ENCODE peak calls at places on chromosomes 5 and 9, in four cellular contexts. One of them, this sample, is unnamed.

GRCh38 chr9:91515074-91515687 is 91.5 kb upstream of the NFIL3 start:
- DNase-seq in CD8-positive, alpha-beta memory T cell: no peak
- DNase-seq in GM23248: peak; percentile 97
- DNase-seq in mammary epithelial cell: peak; percentile 60
- DNase-seq in this sample: no peak

GRCh38 chr5:83570916-83571315 is 99.4 kb downstream of the VCAN start:
- DNase-seq in GM23248: peak; percentile 47
- DNase-seq in CD8-positive, alpha-beta memory T cell: no peak
- DNase-seq in mammary epithelial cell: no peak
- DNase-seq in this sample: no peak

GRCh38 chr5:103523319-103523718 is 39.3 kb downstream of the NUDT12 start:
- DNase-seq in CD8-positive, alpha-beta memory T cell: no peak
- DNase-seq in GM23248: no peak
- DNase-seq in mammary epithelial cell: peak; percentile 64
- DNase-seq in this sample: no peak

GRCh38 chr5:34007116-34007674 is 655 bp downstream of the AMACR start:
- DNase-seq in mammary epithelial cell: no peak
- DNase-seq in CD8-positive, alpha-beta memory T cell: peak; percentile 6
- DNase-seq in GM23248: peak; percentile 50
- DNase-seq in this sample: no peak

GRCh38 chr5:159104759-159105317 is 5.1 kb upstream of the EBF1 start:
- DNase-seq in CD8-positive, alpha-beta memory T cell: no peak
- DNase-seq in mammary epithelial cell: no peak
- DNase-seq in GM23248: no peak
- DNase-seq in this sample: no peak

GRCh38 chr9:32644698-32645097 is 9.2 kb upstream of the TAF1L start:
- DNase-seq in mammary epithelial cell: peak; percentile 91
- DNase-seq in GM23248: peak; percentile 90
- DNase-seq in CD8-positive, alpha-beta memory T cell: no peak
- DNase-seq in this sample: no peak

GRCh38 chr9:33351547-33351946 is 50.8 kb downstream of the AQP7 start:
- DNase-seq in mammary epithelial cell: peak; percentile 59
- DNase-seq in CD8-positive, alpha-beta memory T cell: no peak
- DNase-seq in GM23248: no peak
- DNase-seq in this sample: no peak

GRCh38 chr5:37847978-37848425 is 8.2 kb upstream of the GDNF start:
- DNase-seq in CD8-positive, alpha-beta memory T cell: no peak
- DNase-seq in mammary epithelial cell: peak; percentile 94
- DNase-seq in GM23248: peak; percentile 49
- DNase-seq in this sample: no peak

GRCh38 chr9:108035485-108035884 is 545.9 kb upstream of the KLF4 start:
- DNase-seq in GM23248: peak; percentile 52
- DNase-seq in CD8-positive, alpha-beta memory T cell: no peak
- DNase-seq in mammary epithelial cell: no peak
- DNase-seq in this sample: no peak

GRCh38 chr5:36417221-36417620 is 115.5 kb upstream of the RANBP3L start:
- DNase-seq in CD8-positive, alpha-beta memory T cell: no peak
- DNase-seq in mammary epithelial cell: peak; percentile 54
- DNase-seq in GM23248: peak; percentile 15
- DNase-seq in this sample: no peak

GRCh38 chr9:137311971-137312851 is 10.1 kb upstream of the NRARP start:
- DNase-seq in CD8-positive, alpha-beta memory T cell: no peak
- DNase-seq in mammary epithelial cell: peak; percentile 40
- DNase-seq in GM23248: no peak
- DNase-seq in this sample: no peak

GRCh38 chr5:143417503-143418139 is 14.1 kb upstream of the NR3C1 start:
- DNase-seq in mammary epithelial cell: no peak
- DNase-seq in CD8-positive, alpha-beta memory T cell: no peak
- DNase-seq in GM23248: no peak
- DNase-seq in this sample: no peak

GRCh38 chr9:109913461-109913810 is 133.4 kb downstream of the PALM2AKAP2 start:
- DNase-seq in mammary epithelial cell: no peak
- DNase-seq in GM23248: peak; percentile 40
- DNase-seq in CD8-positive, alpha-beta memory T cell: no peak
- DNase-seq in this sample: no peak

GRCh38 chr9:106583751-106584150 is 279.2 kb upstream of the ZNF462 start:
- DNase-seq in CD8-positive, alpha-beta memory T cell: no peak
- DNase-seq in mammary epithelial cell: peak; percentile 86
- DNase-seq in GM23248: no peak
- DNase-seq in this sample: no peak

GRCh38 chr9:108671794-108672193 is 184.0 kb downstream of the ACTL7B start:
- DNase-seq in mammary epithelial cell: peak; percentile 81
- DNase-seq in GM23248: peak; percentile 87
- DNase-seq in CD8-positive, alpha-beta memory T cell: no peak
- DNase-seq in this sample: no peak

GRCh38 chr9:92754091-92754740 is 10.4 kb downstream of the BICD2 start:
- DNase-seq in GM23248: no peak
- DNase-seq in CD8-positive, alpha-beta memory T cell: no peak
- DNase-seq in mammary epithelial cell: no peak
- DNase-seq in this sample: no peak

DNA sequence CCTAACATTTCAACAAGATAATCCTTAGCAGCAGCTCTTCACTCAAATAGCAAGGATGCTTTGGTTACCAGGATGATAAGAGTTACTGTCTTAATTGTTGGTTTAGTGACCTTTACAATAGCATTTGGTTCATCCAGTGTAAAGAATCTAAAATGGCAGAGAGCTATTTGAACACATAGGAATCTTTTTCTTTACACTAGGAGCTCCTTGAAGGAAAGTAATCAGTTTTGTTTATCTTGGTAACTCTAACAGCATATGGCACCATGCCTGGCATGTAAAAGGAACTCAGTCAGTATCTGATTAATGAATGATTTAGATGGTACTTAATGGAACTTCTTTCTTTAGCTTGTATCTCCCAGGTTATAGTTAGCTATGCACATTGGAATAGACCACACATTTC is 10.0 kb downstream of the PSMD5 start:
- DNase-seq in CD8-positive, alpha-beta memory T cell: no peak
- DNase-seq in mammary epithelial cell: no peak
- DNase-seq in GM23248: no peak
- DNase-seq in this sample: no peak
- H3K36me3 ChIP-seq in CD8-positive, alpha-beta memory T cell: peaks cover 38% of the 10 kb centered on the region
- H3K36me3 ChIP-seq in mammary epithelial cell: peaks cover 25% of the 10 kb centered on the region
- H3K36me3 ChIP-seq in GM23248: peaks cover 34% of the 10 kb centered on the region
- H3K36me3 ChIP-seq in this sample: peaks cover 56% of the 10 kb centered on the region

DNA sequence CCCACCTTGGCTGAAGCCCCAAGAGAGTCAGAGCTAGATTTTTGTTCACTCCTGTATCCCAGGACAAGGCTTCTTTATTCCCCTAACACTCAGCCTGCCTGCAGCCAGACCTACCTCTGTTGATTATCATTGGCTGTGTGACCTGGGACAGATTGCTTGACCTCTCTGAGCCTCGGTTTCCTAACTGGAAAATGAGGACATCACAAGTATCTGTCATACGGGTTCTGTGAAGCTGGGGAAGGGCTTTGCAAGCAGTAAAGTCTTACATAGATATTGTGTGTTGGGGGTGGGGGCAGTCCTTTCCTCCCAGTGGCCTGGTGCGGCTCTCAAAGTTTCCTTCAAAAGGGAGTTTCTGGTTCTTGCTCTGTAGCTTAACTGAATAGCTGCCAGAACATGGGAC is 2.5 kb upstream of the NEK6 start:
- DNase-seq in GM23248: no peak
- DNase-seq in CD8-positive, alpha-beta memory T cell: no peak
- DNase-seq in mammary epithelial cell: no peak
- DNase-seq in this sample: no peak
- H3K4me3 ChIP-seq in GM23248: no peak overlapping the region
- H3K4me3 ChIP-seq in CD8-positive, alpha-beta memory T cell: no peak overlapping the region
- H3K4me3 ChIP-seq in mammary epithelial cell: no peak overlapping the region
- H3K4me3 ChIP-seq in this sample: no peak overlapping the region

GRCh38 chr5:134398609-134399155 is 13.0 kb downstream of the CDKN2AIPNL start:
- DNase-seq in CD8-positive, alpha-beta memory T cell: no peak
- DNase-seq in GM23248: no peak
- DNase-seq in mammary epithelial cell: no peak
- DNase-seq in this sample: no peak

GRCh38 chr5:134396274-134396673 is 15.4 kb downstream of the CDKN2AIPNL start:
- DNase-seq in CD8-positive, alpha-beta memory T cell: no peak
- DNase-seq in GM23248: no peak
- DNase-seq in mammary epithelial cell: no peak
- DNase-seq in this sample: no peak

GRCh38 chr5:134397196-134397595 is 14.5 kb downstream of the CDKN2AIPNL start:
- DNase-seq in GM23248: no peak
- DNase-seq in CD8-positive, alpha-beta memory T cell: no peak
- DNase-seq in mammary epithelial cell: no peak
- DNase-seq in this sample: no peak

GRCh38 chr5:134392301-134392700 is 19.4 kb downstream of the CDKN2AIPNL start:
- DNase-seq in GM23248: no peak
- DNase-seq in CD8-positive, alpha-beta memory T cell: no peak
- DNase-seq in mammary epithelial cell: no peak
- DNase-seq in this sample: no peak

GRCh38 chr5:134394932-134395331 is 16.7 kb downstream of the CDKN2AIPNL start:
- DNase-seq in CD8-positive, alpha-beta memory T cell: no peak
- DNase-seq in mammary epithelial cell: no peak
- DNase-seq in GM23248: no peak
- DNase-seq in this sample: no peak
- H3K36me3 ChIP-seq in CD8-positive, alpha-beta memory T cell: peaks cover 27% of the 10 kb centered on the region
- H3K36me3 ChIP-seq in mammary epithelial cell: peaks cover 24% of the 10 kb centered on the region
- H3K36me3 ChIP-seq in GM23248: peaks cover 64% of the 10 kb centered on the region
- H3K36me3 ChIP-seq in this sample: peaks cover 82% of the 10 kb centered on the region

GRCh38 chr9:37119360-37119759 is 1.0 kb upstream of the ZCCHC7 start:
- DNase-seq in CD8-positive, alpha-beta memory T cell: no peak
- DNase-seq in GM23248: no peak
- DNase-seq in mammary epithelial cell: no peak
- DNase-seq in this sample: no peak
- H3K4me3 ChIP-seq in CD8-positive, alpha-beta memory T cell: no peak overlapping the region
- H3K4me3 ChIP-seq in GM23248: peak overlapping the region; percentile 96
- H3K4me3 ChIP-seq in mammary epithelial cell: no peak overlapping the region
- H3K4me3 ChIP-seq in this sample: peak overlapping the region; percentile 95

DNA sequence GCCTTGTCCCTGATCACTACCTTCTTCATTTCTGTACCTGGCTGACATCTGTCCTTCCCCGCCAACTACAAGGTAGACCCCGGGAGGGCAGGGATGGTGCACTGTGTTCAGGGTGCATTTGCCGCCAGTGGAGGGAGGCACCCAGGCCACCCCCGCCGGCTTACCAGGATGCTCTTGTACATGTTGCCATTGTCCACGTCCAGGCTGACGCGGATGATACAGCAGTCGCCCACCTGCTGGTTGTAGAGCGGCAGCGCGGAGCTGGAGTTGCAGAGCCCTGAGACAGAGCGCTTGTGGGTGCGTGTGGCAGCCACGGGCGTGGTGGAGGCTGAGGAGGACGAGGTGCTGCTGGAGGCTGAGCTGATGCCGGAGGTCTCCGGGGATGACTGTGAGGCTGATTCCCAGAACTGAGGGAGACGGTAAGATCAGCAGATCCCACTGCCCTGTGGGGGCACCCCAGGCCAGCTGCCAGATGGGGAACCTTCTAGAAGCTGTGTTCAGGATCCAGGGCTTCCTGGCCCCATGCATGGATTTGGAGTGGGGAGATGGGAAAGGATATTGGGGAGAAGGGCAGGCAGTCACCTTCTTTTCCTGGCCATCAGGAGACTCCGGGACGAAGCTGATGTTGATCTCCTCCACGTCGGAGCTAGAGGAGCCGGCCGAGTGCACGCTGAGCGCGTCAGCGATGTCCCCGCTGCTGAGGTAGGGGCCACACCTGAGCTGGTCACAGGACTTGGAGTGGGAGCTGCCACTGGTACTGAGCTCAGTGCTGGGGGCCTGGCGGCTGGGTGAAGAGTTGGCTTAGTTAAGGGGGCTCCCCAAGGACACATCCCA is 19.5 kb downstream of the RALGDS start:
- DNase-seq in GM23248: no peak
- DNase-seq in mammary epithelial cell: no peak
- DNase-seq in CD8-positive, alpha-beta memory T cell: no peak
- DNase-seq in this sample: no peak
- H3K36me3 ChIP-seq in GM23248: peaks cover 17% of the 10 kb centered on the region
- H3K36me3 ChIP-seq in mammary epithelial cell: peaks cover 13% of the 10 kb centered on the region
- H3K36me3 ChIP-seq in CD8-positive, alpha-beta memory T cell: peaks cover 78% of the 10 kb centered on the region
- H3K36me3 ChIP-seq in this sample: peaks cover 94% of the 10 kb centered on the region

DNA sequence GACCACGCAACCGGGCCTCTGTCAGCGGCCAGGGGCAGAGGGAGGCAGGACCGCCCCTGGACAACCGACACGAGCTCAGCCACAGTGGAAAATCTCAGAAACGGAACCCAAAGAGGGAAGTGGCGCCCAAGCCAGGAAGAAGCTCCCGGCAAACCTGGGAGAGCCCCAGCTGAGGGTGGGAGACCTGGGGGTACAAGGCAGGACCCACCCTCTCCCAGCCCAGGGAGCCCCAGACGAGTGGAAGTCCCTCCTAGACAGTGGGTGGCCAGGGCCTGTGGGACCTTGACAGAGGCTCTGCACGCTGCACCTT is 3.0 kb downstream of the SLC12A7 start:
- DNase-seq in mammary epithelial cell: no peak
- DNase-seq in GM23248: no peak
- DNase-seq in CD8-positive, alpha-beta memory T cell: no peak
- DNase-seq in this sample: no peak
- H3K4me3 ChIP-seq in mammary epithelial cell: no peak overlapping the region
- H3K4me3 ChIP-seq in GM23248: no peak overlapping the region
- H3K4me3 ChIP-seq in CD8-positive, alpha-beta memory T cell: no peak overlapping the region
- H3K4me3 ChIP-seq in this sample: peak overlapping the region; percentile 5

DNA sequence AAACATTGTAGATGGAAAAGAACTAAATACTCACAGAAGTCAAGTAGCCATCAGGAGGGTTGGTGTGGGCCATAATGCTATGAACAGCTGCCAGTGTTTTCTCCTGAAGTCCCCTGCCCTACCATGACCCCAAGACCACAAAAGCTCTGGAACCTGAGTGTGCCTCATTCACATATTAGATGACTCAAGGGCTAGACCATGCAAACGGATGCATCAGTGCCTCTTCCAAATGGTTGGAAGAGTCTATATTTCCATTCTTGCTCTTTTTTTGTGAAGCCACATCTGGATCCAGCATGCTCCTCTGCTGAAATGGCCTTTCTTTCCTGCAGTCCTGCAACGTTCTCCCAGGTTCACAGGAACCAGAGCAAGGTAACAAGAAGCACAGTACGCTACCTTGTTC is 136.6 kb upstream of the EPB41L4A start:
- DNase-seq in CD8-positive, alpha-beta memory T cell: no peak
- DNase-seq in GM23248: peak; percentile 74
- DNase-seq in mammary epithelial cell: no peak
- DNase-seq in this sample: no peak
- H3K36me3 ChIP-seq in CD8-positive, alpha-beta memory T cell: no peaks in the 10 kb centered on the region
- H3K36me3 ChIP-seq in GM23248: no peaks in the 10 kb centered on the region
- H3K36me3 ChIP-seq in mammary epithelial cell: no peaks in the 10 kb centered on the region
- H3K36me3 ChIP-seq in this sample: no peaks in the 10 kb centered on the region

DNA sequence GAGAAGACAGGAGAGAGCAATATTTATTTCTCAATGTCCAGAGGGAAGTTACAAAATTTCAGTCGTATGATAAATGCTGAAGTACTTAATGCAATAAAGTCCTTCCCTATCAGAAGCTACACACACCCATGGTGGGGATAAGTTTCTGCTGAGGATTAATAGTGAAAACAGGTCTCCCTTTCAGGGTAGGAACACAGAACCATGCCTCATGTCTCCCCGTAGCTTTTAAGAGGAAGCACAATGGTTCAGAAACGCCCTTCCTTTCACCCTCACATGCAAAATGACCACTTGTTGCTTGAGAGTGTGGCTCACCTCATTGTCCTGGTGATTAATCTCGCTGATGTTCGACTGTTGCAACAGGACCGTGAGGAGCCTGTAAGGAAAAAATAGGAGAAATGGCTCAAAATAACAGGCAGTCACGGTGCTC is 73.6 kb downstream of the ANKRD55 start:
- DNase-seq in CD8-positive, alpha-beta memory T cell: no peak
- DNase-seq in GM23248: no peak
- DNase-seq in mammary epithelial cell: no peak
- DNase-seq in this sample: no peak
- H3K4me3 ChIP-seq in CD8-positive, alpha-beta memory T cell: peak overlapping the region; percentile 46
- H3K4me3 ChIP-seq in GM23248: no peak overlapping the region
- H3K4me3 ChIP-seq in mammary epithelial cell: no peak overlapping the region
- H3K4me3 ChIP-seq in this sample: no peak overlapping the region